ENCODE peak calls at places on chromosome 4, in five cellular contexts. One of them, this sample, is unnamed.
A peak's percentile ranks its signal among the peaks of the same experiment; 100 is the strongest.

GRCh38 chr4:39083164-39083563 is 21.1 kb downstream of the KLHL5 start:
- DNase-seq in endothelial cell of umbilical vein: peak; percentile 79
- DNase-seq in GM12878: no peak
- DNase-seq in H1: no peak
- DNase-seq in SK-N-SH: no peak
- DNase-seq in this sample: no peak

GRCh38 chr4:7398104-7398423 is 36.7 kb downstream of the PSAPL1 start:
- DNase-seq in SK-N-SH: peak; percentile 76
- DNase-seq in endothelial cell of umbilical vein: no peak
- DNase-seq in H1: peak; percentile 37
- DNase-seq in GM12878: no peak
- DNase-seq in this sample: no peak

GRCh38 chr4:129350800-129351199 is 254.8 kb downstream of the C4orf33 start:
- DNase-seq in SK-N-SH: no peak
- DNase-seq in endothelial cell of umbilical vein: no peak
- DNase-seq in H1: no peak
- DNase-seq in GM12878: no peak
- DNase-seq in this sample: no peak

GRCh38 chr4:60463846-60464502 is 736.2 kb upstream of the ADGRL3 start:
- DNase-seq in endothelial cell of umbilical vein: no peak
- DNase-seq in SK-N-SH: no peak
- DNase-seq in GM12878: no peak
- DNase-seq in H1: peak; percentile 49
- DNase-seq in this sample: no peak

GRCh38 chr4:168845897-168846296 is 164.2 kb downstream of the CBR4 start:
- DNase-seq in GM12878: no peak
- DNase-seq in H1: no peak
- DNase-seq in endothelial cell of umbilical vein: no peak
- DNase-seq in SK-N-SH: no peak
- DNase-seq in this sample: no peak

GRCh38 chr4:154542264-154542879 is 7.8 kb downstream of the PLRG1 start:
- DNase-seq in GM12878: no peak
- DNase-seq in H1: no peak
- DNase-seq in endothelial cell of umbilical vein: no peak
- DNase-seq in SK-N-SH: no peak
- DNase-seq in this sample: no peak

GRCh38 chr4:123672987-123673386 is 276.4 kb downstream of the SPRY1 start:
- DNase-seq in GM12878: no peak
- DNase-seq in H1: no peak
- DNase-seq in endothelial cell of umbilical vein: no peak
- DNase-seq in SK-N-SH: no peak
- DNase-seq in this sample: no peak

GRCh38 chr4:151798678-151799416 is 38.0 kb upstream of the GATB start:
- DNase-seq in SK-N-SH: no peak
- DNase-seq in endothelial cell of umbilical vein: no peak
- DNase-seq in GM12878: peak; percentile 57
- DNase-seq in H1: no peak
- DNase-seq in this sample: no peak

GRCh38 chr4:3651267-3651846 is 114.8 kb upstream of the ADRA2C start:
- DNase-seq in GM12878: no peak
- DNase-seq in endothelial cell of umbilical vein: no peak
- DNase-seq in SK-N-SH: no peak
- DNase-seq in H1: no peak
- DNase-seq in this sample: no peak

GRCh38 chr4:48746608-48747374 is 33.3 kb downstream of the FRYL start:
- DNase-seq in GM12878: no peak
- DNase-seq in H1: no peak
- DNase-seq in endothelial cell of umbilical vein: no peak
- DNase-seq in SK-N-SH: no peak
- DNase-seq in this sample: no peak

GRCh38 chr4:26178874-26179273 is 141.9 kb upstream of the RBPJ start:
- DNase-seq in SK-N-SH: no peak
- DNase-seq in GM12878: no peak
- DNase-seq in H1: no peak
- DNase-seq in endothelial cell of umbilical vein: no peak
- DNase-seq in this sample: no peak

GRCh38 chr4:8044699-8045098 is 105.0 kb upstream of the AFAP1 start:
- DNase-seq in SK-N-SH: no peak
- DNase-seq in GM12878: no peak
- DNase-seq in H1: no peak
- DNase-seq in endothelial cell of umbilical vein: no peak
- DNase-seq in this sample: no peak

GRCh38 chr4:61200991-61201526 is 933 bp downstream of the ADGRL3 start:
- DNase-seq in SK-N-SH: peak; percentile 56
- DNase-seq in GM12878: no peak
- DNase-seq in endothelial cell of umbilical vein: no peak
- DNase-seq in H1: peak; percentile 62
- DNase-seq in this sample: no peak

GRCh38 chr4:70703695-70704332 is 15.5 kb downstream of the UTP3 start:
- DNase-seq in SK-N-SH: no peak
- DNase-seq in GM12878: no peak
- DNase-seq in H1: no peak
- DNase-seq in endothelial cell of umbilical vein: peak; percentile 67
- DNase-seq in this sample: no peak

GRCh38 chr4:115228851-115229250 is 115.4 kb upstream of the NDST4 start:
- DNase-seq in endothelial cell of umbilical vein: no peak
- DNase-seq in GM12878: no peak
- DNase-seq in H1: no peak
- DNase-seq in SK-N-SH: peak; percentile 2
- DNase-seq in this sample: no peak

GRCh38 chr4:63302792-63303191 is 1106.5 kb downstream of the TECRL start:
- DNase-seq in SK-N-SH: no peak
- DNase-seq in H1: no peak
- DNase-seq in endothelial cell of umbilical vein: no peak
- DNase-seq in GM12878: no peak
- DNase-seq in this sample: no peak

GRCh38 chr4:88341227-88342192 is 37.1 kb upstream of the HERC6 start:
- DNase-seq in endothelial cell of umbilical vein: peak; percentile 91
- DNase-seq in SK-N-SH: no peak
- DNase-seq in H1: peak; percentile 23
- DNase-seq in GM12878: no peak
- DNase-seq in this sample: no peak

GRCh38 chr4:48223633-48224295 is 45.9 kb downstream of the TEC start:
- DNase-seq in endothelial cell of umbilical vein: no peak
- DNase-seq in GM12878: no peak
- DNase-seq in H1: no peak
- DNase-seq in SK-N-SH: no peak
- DNase-seq in this sample: no peak

GRCh38 chr4:121765941-121766538 is 1.1 kb upstream of the SMIM43 start:
- DNase-seq in GM12878: no peak
- DNase-seq in H1: no peak
- DNase-seq in SK-N-SH: no peak
- DNase-seq in endothelial cell of umbilical vein: no peak
- DNase-seq in this sample: no peak

GRCh38 chr4:79576480-79576803 is 168.4 kb upstream of the GK2 start:
- DNase-seq in GM12878: no peak
- DNase-seq in H1: no peak
- DNase-seq in endothelial cell of umbilical vein: peak; percentile 39
- DNase-seq in SK-N-SH: peak; percentile 48
- DNase-seq in this sample: peak; percentile 53

GRCh38 chr4:47526281-47526680 is 41.2 kb downstream of the ATP10D start:
- DNase-seq in endothelial cell of umbilical vein: peak; percentile 26
- DNase-seq in H1: no peak
- DNase-seq in SK-N-SH: no peak
- DNase-seq in GM12878: no peak
- DNase-seq in this sample: no peak

GRCh38 chr4:122625156-122625555 is 4.3 kb upstream of the IL21 start:
- DNase-seq in GM12878: no peak
- DNase-seq in SK-N-SH: no peak
- DNase-seq in H1: no peak
- DNase-seq in endothelial cell of umbilical vein: no peak
- DNase-seq in this sample: no peak

GRCh38 chr4:5924466-5925125 is 31.7 kb upstream of the CRMP1 start:
- DNase-seq in SK-N-SH: no peak
- DNase-seq in H1: no peak
- DNase-seq in endothelial cell of umbilical vein: no peak
- DNase-seq in GM12878: no peak
- DNase-seq in this sample: no peak

GRCh38 chr4:71136071-71136470 is 142.6 kb downstream of the DCK start:
- DNase-seq in GM12878: no peak
- DNase-seq in endothelial cell of umbilical vein: no peak
- DNase-seq in SK-N-SH: no peak
- DNase-seq in H1: no peak
- DNase-seq in this sample: no peak

GRCh38 chr4:212438-213174 is 88.3 kb downstream of the ZNF718 start:
- DNase-seq in H1: peak; percentile 73
- DNase-seq in SK-N-SH: peak; percentile 90
- DNase-seq in endothelial cell of umbilical vein: peak; percentile 88
- DNase-seq in GM12878: no peak
- DNase-seq in this sample: no peak

GRCh38 chr4:173794662-173795061 is 264.6 kb upstream of the HAND2 start:
- DNase-seq in endothelial cell of umbilical vein: peak; percentile 39
- DNase-seq in SK-N-SH: no peak
- DNase-seq in GM12878: no peak
- DNase-seq in H1: no peak
- DNase-seq in this sample: no peak

GRCh38 chr4:150578745-150579470 is 3.0 kb upstream of the MAB21L2 start:
- DNase-seq in H1: no peak
- DNase-seq in endothelial cell of umbilical vein: no peak
- DNase-seq in GM12878: no peak
- DNase-seq in SK-N-SH: no peak
- DNase-seq in this sample: no peak

GRCh38 chr4:62053974-62054373 is 853.8 kb downstream of the ADGRL3 start:
- DNase-seq in endothelial cell of umbilical vein: no peak
- DNase-seq in SK-N-SH: no peak
- DNase-seq in H1: no peak
- DNase-seq in GM12878: no peak
- DNase-seq in this sample: peak; percentile 73

GRCh38 chr4:121277194-121278105 is 103.4 kb downstream of the QRFPR start:
- DNase-seq in GM12878: no peak
- DNase-seq in SK-N-SH: peak; percentile 4
- DNase-seq in endothelial cell of umbilical vein: no peak
- DNase-seq in H1: no peak
- DNase-seq in this sample: no peak

GRCh38 chr4:105147226-105148151 is 813 bp downstream of the TET2 start:
- DNase-seq in GM12878: no peak
- DNase-seq in SK-N-SH: peak; percentile 62
- DNase-seq in H1: no peak
- DNase-seq in endothelial cell of umbilical vein: peak; percentile 74
- DNase-seq in this sample: no peak

GRCh38 chr4:70359115-70359661 is 1.4 kb upstream of the SMR3A start:
- DNase-seq in H1: no peak
- DNase-seq in GM12878: no peak
- DNase-seq in endothelial cell of umbilical vein: no peak
- DNase-seq in SK-N-SH: no peak
- DNase-seq in this sample: no peak

GRCh38 chr4:145061325-145061920 is 36.6 kb downstream of the ANAPC10 start:
- DNase-seq in GM12878: no peak
- DNase-seq in endothelial cell of umbilical vein: peak; percentile 73
- DNase-seq in SK-N-SH: peak; percentile 24
- DNase-seq in H1: no peak
- DNase-seq in this sample: peak; percentile 72

DNA sequence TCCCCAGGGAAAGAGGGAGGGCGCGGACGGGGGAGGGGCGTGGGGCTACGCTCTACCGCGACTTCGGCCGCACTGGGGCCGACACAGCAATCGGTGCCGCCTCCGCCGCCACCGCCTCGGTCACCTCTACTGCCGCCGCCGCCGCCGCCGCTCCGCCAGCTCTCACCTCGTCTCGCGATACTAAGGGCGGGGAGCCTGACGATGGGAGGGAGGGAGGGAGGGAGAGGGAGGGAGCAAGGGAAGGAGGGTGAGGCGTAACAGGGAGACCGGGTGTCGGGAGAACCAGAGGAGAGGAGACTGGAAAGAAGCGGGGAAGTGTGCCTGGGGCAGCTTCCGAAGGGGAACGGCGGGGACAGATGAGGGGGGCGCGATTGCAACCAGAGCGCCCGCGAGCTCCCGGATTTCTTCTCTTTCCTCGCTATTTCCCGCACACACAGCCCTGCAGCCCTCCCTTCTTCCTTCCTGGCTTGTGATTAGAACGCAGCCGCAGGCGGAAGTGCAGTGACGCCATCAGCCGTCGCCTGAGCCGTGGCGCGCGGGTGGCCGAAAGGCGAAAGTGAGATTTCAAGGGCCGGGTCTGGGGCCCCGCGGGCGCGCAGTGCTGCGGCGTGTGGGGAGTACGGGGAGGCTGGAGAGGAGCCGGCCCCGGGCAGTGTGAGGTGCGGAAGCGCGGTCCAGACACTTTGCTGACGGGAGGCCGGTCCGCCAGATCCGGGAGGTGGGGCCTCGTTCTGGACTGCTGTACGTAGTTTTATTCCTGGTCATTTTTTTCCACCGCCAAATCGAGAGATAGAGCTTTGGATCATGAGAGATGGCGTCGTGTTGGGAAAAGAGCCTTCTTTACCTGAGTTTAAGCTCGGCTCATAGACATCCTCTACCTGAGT is at the start of gene ANKRD17:
- DNase-seq in SK-N-SH: peak; percentile 91
- DNase-seq in H1: peak; percentile 96
- DNase-seq in endothelial cell of umbilical vein: peak; percentile 97
- DNase-seq in GM12878: peak; percentile 79
- DNase-seq in this sample: peak; percentile 58
- TF ChIP-seq POLR2AphosphoS5 in SK-N-SH: peak; percentile 91
- TF ChIP-seq POLR2AphosphoS5 in H1: peak; percentile 95
- TF ChIP-seq POLR2AphosphoS5 in endothelial cell of umbilical vein: peak; percentile 85
- TF ChIP-seq POLR2AphosphoS5 in GM12878: peak; percentile 94
- TF ChIP-seq POLR2AphosphoS5 in this sample: peak; percentile 91

GRCh38 chr4:95051689-95052026 is 293.9 kb downstream of the BMPR1B start:
- DNase-seq in SK-N-SH: no peak
- DNase-seq in endothelial cell of umbilical vein: no peak
- DNase-seq in GM12878: no peak
- DNase-seq in H1: no peak
- DNase-seq in this sample: no peak

GRCh38 chr4:95049838-95050237 is 292.1 kb downstream of the BMPR1B start:
- DNase-seq in GM12878: no peak
- DNase-seq in SK-N-SH: no peak
- DNase-seq in H1: no peak
- DNase-seq in endothelial cell of umbilical vein: no peak
- DNase-seq in this sample: no peak

GRCh38 chr4:95048296-95048695 is 290.5 kb downstream of the BMPR1B start:
- DNase-seq in GM12878: no peak
- DNase-seq in H1: no peak
- DNase-seq in SK-N-SH: no peak
- DNase-seq in endothelial cell of umbilical vein: no peak
- DNase-seq in this sample: no peak

GRCh38 chr4:95045429-95045828 is 287.7 kb downstream of the BMPR1B start:
- DNase-seq in H1: no peak
- DNase-seq in GM12878: no peak
- DNase-seq in endothelial cell of umbilical vein: no peak
- DNase-seq in SK-N-SH: no peak
- DNase-seq in this sample: no peak

GRCh38 chr4:95050980-95051688 is 293.4 kb downstream of the BMPR1B start:
- DNase-seq in H1: no peak
- DNase-seq in endothelial cell of umbilical vein: no peak
- DNase-seq in SK-N-SH: no peak
- DNase-seq in GM12878: no peak
- DNase-seq in this sample: no peak
- H3K9ac ChIP-seq in H1: no peak overlapping the region
- H3K9ac ChIP-seq in endothelial cell of umbilical vein: no peak overlapping the region
- H3K9ac ChIP-seq in SK-N-SH: no peak overlapping the region
- H3K9ac ChIP-seq in GM12878: no peak overlapping the region
- H3K9ac ChIP-seq in this sample: no peak overlapping the region

GRCh38 chr4:140098481-140099132 is 55.4 kb downstream of the MAML3 start:
- DNase-seq in endothelial cell of umbilical vein: peak; percentile 94
- DNase-seq in H1: no peak
- DNase-seq in GM12878: no peak
- DNase-seq in SK-N-SH: no peak
- DNase-seq in this sample: no peak
- H3K4me3 ChIP-seq in endothelial cell of umbilical vein: peak overlapping the region; percentile 43
- H3K4me3 ChIP-seq in H1: no peak overlapping the region
- H3K4me3 ChIP-seq in GM12878: no peak overlapping the region
- H3K4me3 ChIP-seq in SK-N-SH: no peak overlapping the region
- H3K4me3 ChIP-seq in this sample: no peak overlapping the region

GRCh38 chr4:155667538-155668511 is 1.2 kb downstream of the GUCY1A1 start:
- DNase-seq in endothelial cell of umbilical vein: peak; percentile 66
- DNase-seq in GM12878: no peak
- DNase-seq in H1: peak; percentile 69
- DNase-seq in SK-N-SH: peak; percentile 80
- DNase-seq in this sample: no peak
- TF ChIP-seq POLR2AphosphoS5 in endothelial cell of umbilical vein: no peak
- TF ChIP-seq POLR2AphosphoS5 in GM12878: no peak
- TF ChIP-seq POLR2AphosphoS5 in H1: no peak
- TF ChIP-seq POLR2AphosphoS5 in SK-N-SH: no peak
- TF ChIP-seq POLR2AphosphoS5 in this sample: peak; percentile 43

This sample was measured in SK-N-MC.